ENCODE peak calls at places on chromosomes 7 and 10, in ten cellular contexts. One of them, this sample, is unnamed.

GRCh38 chr10:69492091-69492745 is 41.0 kb downstream of the TSPAN15 start:
- DNase-seq in GM10248: no peak
- DNase-seq in neural crest cell: no peak
- DNase-seq in stomach: no peak
- DNase-seq in activated T-cell treated with anti-CD3 and anti-CD28 coated beads, Interleukin-2, amount 50 U/mL, for 72 hours: no peak
- DNase-seq in posterior vena cava: peak
- DNase-seq in COR-L47: no peak
- DNase-seq in osteocyte: no peak
- DNase-seq in iPS-NIHi11: no peak
- DNase-seq in AG09319: no peak
- DNase-seq in this sample: peak

GRCh38 chr7:2638224-2638991 is 6.6 kb downstream of the TTYH3 start:
- DNase-seq in posterior vena cava: peak
- DNase-seq in GM10248: no peak
- DNase-seq in iPS-NIHi11: no peak
- DNase-seq in activated T-cell treated with anti-CD3 and anti-CD28 coated beads, Interleukin-2, amount 50 U/mL, for 72 hours: no peak
- DNase-seq in stomach: no peak
- DNase-seq in osteocyte: no peak
- DNase-seq in AG09319: peak
- DNase-seq in COR-L47: no peak
- DNase-seq in neural crest cell: no peak
- DNase-seq in this sample: no peak

GRCh38 chr10:560314-560992 is 129.0 kb downstream of the DIP2C start:
- DNase-seq in posterior vena cava: peak
- DNase-seq in GM10248: no peak
- DNase-seq in stomach: peak
- DNase-seq in COR-L47: no peak
- DNase-seq in iPS-NIHi11: no peak
- DNase-seq in neural crest cell: no peak
- DNase-seq in activated T-cell treated with anti-CD3 and anti-CD28 coated beads, Interleukin-2, amount 50 U/mL, for 72 hours: no peak
- DNase-seq in AG09319: no peak
- DNase-seq in osteocyte: no peak
- DNase-seq in this sample: no peak

GRCh38 chr10:14325325-14325955 is 5.3 kb downstream of the FRMD4A start:
- DNase-seq in AG09319: no peak
- DNase-seq in activated T-cell treated with anti-CD3 and anti-CD28 coated beads, Interleukin-2, amount 50 U/mL, for 72 hours: peak
- DNase-seq in GM10248: peak
- DNase-seq in stomach: peak
- DNase-seq in neural crest cell: peak
- DNase-seq in COR-L47: no peak
- DNase-seq in osteocyte: no peak
- DNase-seq in posterior vena cava: no peak
- DNase-seq in iPS-NIHi11: peak
- DNase-seq in this sample: no peak

GRCh38 chr7:1595027-1595426 is 25.2 kb upstream of the PSMG3 start:
- DNase-seq in osteocyte: no peak
- DNase-seq in GM10248: no peak
- DNase-seq in posterior vena cava: no peak
- DNase-seq in activated T-cell treated with anti-CD3 and anti-CD28 coated beads, Interleukin-2, amount 50 U/mL, for 72 hours: no peak
- DNase-seq in AG09319: no peak
- DNase-seq in iPS-NIHi11: no peak
- DNase-seq in neural crest cell: no peak
- DNase-seq in stomach: no peak
- DNase-seq in COR-L47: no peak
- DNase-seq in this sample: no peak

GRCh38 chr10:67790534-67791408 is 47.2 kb downstream of the DNAJC12 start:
- DNase-seq in iPS-NIHi11: no peak
- DNase-seq in AG09319: peak
- DNase-seq in stomach: no peak
- DNase-seq in COR-L47: no peak
- DNase-seq in neural crest cell: no peak
- DNase-seq in activated T-cell treated with anti-CD3 and anti-CD28 coated beads, Interleukin-2, amount 50 U/mL, for 72 hours: peak
- DNase-seq in osteocyte: no peak
- DNase-seq in posterior vena cava: no peak
- DNase-seq in GM10248: no peak
- DNase-seq in this sample: no peak

GRCh38 chr10:79044846-79045245 is 23.9 kb upstream of the ZMIZ1 start:
- DNase-seq in osteocyte: no peak
- DNase-seq in AG09319: no peak
- DNase-seq in activated T-cell treated with anti-CD3 and anti-CD28 coated beads, Interleukin-2, amount 50 U/mL, for 72 hours: no peak
- DNase-seq in neural crest cell: no peak
- DNase-seq in GM10248: no peak
- DNase-seq in iPS-NIHi11: no peak
- DNase-seq in COR-L47: no peak
- DNase-seq in stomach: no peak
- DNase-seq in posterior vena cava: peak
- DNase-seq in this sample: peak

GRCh38 chr7:121012170-121012874 is 23.8 kb downstream of the CPED1 start:
- DNase-seq in posterior vena cava: no peak
- DNase-seq in AG09319: no peak
- DNase-seq in COR-L47: no peak
- DNase-seq in neural crest cell: no peak
- DNase-seq in stomach: no peak
- DNase-seq in GM10248: no peak
- DNase-seq in osteocyte: no peak
- DNase-seq in iPS-NIHi11: no peak
- DNase-seq in activated T-cell treated with anti-CD3 and anti-CD28 coated beads, Interleukin-2, amount 50 U/mL, for 72 hours: no peak
- DNase-seq in this sample: no peak

GRCh38 chr10:16976803-16977202 is 152.8 kb downstream of the CUBN start:
- DNase-seq in iPS-NIHi11: no peak
- DNase-seq in stomach: no peak
- DNase-seq in neural crest cell: no peak
- DNase-seq in osteocyte: no peak
- DNase-seq in COR-L47: no peak
- DNase-seq in posterior vena cava: no peak
- DNase-seq in activated T-cell treated with anti-CD3 and anti-CD28 coated beads, Interleukin-2, amount 50 U/mL, for 72 hours: no peak
- DNase-seq in GM10248: no peak
- DNase-seq in AG09319: no peak
- DNase-seq in this sample: no peak

GRCh38 chr7:121001234-121001633 is 12.7 kb downstream of the CPED1 start:
- DNase-seq in AG09319: no peak
- DNase-seq in stomach: no peak
- DNase-seq in GM10248: no peak
- DNase-seq in activated T-cell treated with anti-CD3 and anti-CD28 coated beads, Interleukin-2, amount 50 U/mL, for 72 hours: no peak
- DNase-seq in posterior vena cava: no peak
- DNase-seq in neural crest cell: no peak
- DNase-seq in iPS-NIHi11: no peak
- DNase-seq in COR-L47: no peak
- DNase-seq in osteocyte: no peak
- DNase-seq in this sample: no peak

GRCh38 chr10:3172081-3172445 is 519 bp downstream of the PITRM1 start:
- DNase-seq in neural crest cell: no peak
- DNase-seq in iPS-NIHi11: no peak
- DNase-seq in stomach: no peak
- DNase-seq in GM10248: no peak
- DNase-seq in AG09319: peak
- DNase-seq in COR-L47: no peak
- DNase-seq in osteocyte: no peak
- DNase-seq in posterior vena cava: no peak
- DNase-seq in activated T-cell treated with anti-CD3 and anti-CD28 coated beads, Interleukin-2, amount 50 U/mL, for 72 hours: peak
- DNase-seq in this sample: peak

GRCh38 chr10:22583683-22584082 is 130.7 kb downstream of the PIP4K2A start:
- DNase-seq in neural crest cell: no peak
- DNase-seq in activated T-cell treated with anti-CD3 and anti-CD28 coated beads, Interleukin-2, amount 50 U/mL, for 72 hours: no peak
- DNase-seq in stomach: no peak
- DNase-seq in osteocyte: no peak
- DNase-seq in iPS-NIHi11: no peak
- DNase-seq in posterior vena cava: peak
- DNase-seq in GM10248: no peak
- DNase-seq in COR-L47: no peak
- DNase-seq in AG09319: no peak
- DNase-seq in this sample: no peak

GRCh38 chr10:127740596-127740995 is 3.6 kb downstream of the FOXI2 start:
- DNase-seq in neural crest cell: no peak
- DNase-seq in activated T-cell treated with anti-CD3 and anti-CD28 coated beads, Interleukin-2, amount 50 U/mL, for 72 hours: no peak
- DNase-seq in GM10248: no peak
- DNase-seq in stomach: no peak
- DNase-seq in posterior vena cava: no peak
- DNase-seq in COR-L47: no peak
- DNase-seq in AG09319: no peak
- DNase-seq in osteocyte: no peak
- DNase-seq in iPS-NIHi11: no peak
- DNase-seq in this sample: no peak

GRCh38 chr10:93115661-93116383 is 42.1 kb downstream of the CYP26A1 start:
- DNase-seq in COR-L47: no peak
- DNase-seq in stomach: peak
- DNase-seq in posterior vena cava: peak
- DNase-seq in AG09319: no peak
- DNase-seq in GM10248: peak
- DNase-seq in neural crest cell: peak
- DNase-seq in iPS-NIHi11: peak
- DNase-seq in activated T-cell treated with anti-CD3 and anti-CD28 coated beads, Interleukin-2, amount 50 U/mL, for 72 hours: peak
- DNase-seq in osteocyte: peak
- DNase-seq in this sample: peak

GRCh38 chr10:86188326-86188725 is 178.3 kb downstream of the GRID1 start:
- DNase-seq in iPS-NIHi11: no peak
- DNase-seq in AG09319: no peak
- DNase-seq in posterior vena cava: peak
- DNase-seq in stomach: peak
- DNase-seq in COR-L47: no peak
- DNase-seq in activated T-cell treated with anti-CD3 and anti-CD28 coated beads, Interleukin-2, amount 50 U/mL, for 72 hours: no peak
- DNase-seq in osteocyte: peak
- DNase-seq in GM10248: no peak
- DNase-seq in neural crest cell: no peak
- DNase-seq in this sample: peak

GRCh38 chr7:36923831-36924555 is 199.7 kb upstream of the AOAH start:
- DNase-seq in osteocyte: no peak
- DNase-seq in AG09319: no peak
- DNase-seq in COR-L47: no peak
- DNase-seq in iPS-NIHi11: no peak
- DNase-seq in GM10248: no peak
- DNase-seq in stomach: no peak
- DNase-seq in posterior vena cava: no peak
- DNase-seq in activated T-cell treated with anti-CD3 and anti-CD28 coated beads, Interleukin-2, amount 50 U/mL, for 72 hours: no peak
- DNase-seq in neural crest cell: no peak
- DNase-seq in this sample: no peak

GRCh38 chr10:49240946-49241345 is 52.8 kb upstream of the TMEM273 start:
- DNase-seq in stomach: no peak
- DNase-seq in AG09319: no peak
- DNase-seq in posterior vena cava: no peak
- DNase-seq in GM10248: no peak
- DNase-seq in neural crest cell: no peak
- DNase-seq in iPS-NIHi11: no peak
- DNase-seq in COR-L47: no peak
- DNase-seq in osteocyte: no peak
- DNase-seq in activated T-cell treated with anti-CD3 and anti-CD28 coated beads, Interleukin-2, amount 50 U/mL, for 72 hours: no peak
- DNase-seq in this sample: no peak

GRCh38 chr7:13850185-13850752 is 139.2 kb downstream of the ETV1 start:
- DNase-seq in iPS-NIHi11: peak
- DNase-seq in AG09319: peak
- DNase-seq in osteocyte: no peak
- DNase-seq in stomach: no peak
- DNase-seq in posterior vena cava: no peak
- DNase-seq in neural crest cell: no peak
- DNase-seq in activated T-cell treated with anti-CD3 and anti-CD28 coated beads, Interleukin-2, amount 50 U/mL, for 72 hours: peak
- DNase-seq in GM10248: peak
- DNase-seq in COR-L47: peak
- DNase-seq in this sample: no peak

GRCh38 chr7:87658553-87658952 is 30.4 kb downstream of the RUNDC3B start:
- DNase-seq in osteocyte: no peak
- DNase-seq in stomach: no peak
- DNase-seq in posterior vena cava: no peak
- DNase-seq in activated T-cell treated with anti-CD3 and anti-CD28 coated beads, Interleukin-2, amount 50 U/mL, for 72 hours: no peak
- DNase-seq in neural crest cell: no peak
- DNase-seq in GM10248: no peak
- DNase-seq in COR-L47: no peak
- DNase-seq in iPS-NIHi11: no peak
- DNase-seq in AG09319: no peak
- DNase-seq in this sample: no peak

GRCh38 chr10:62075414-62075813 is 173.9 kb downstream of the ARID5B start:
- DNase-seq in osteocyte: no peak
- DNase-seq in AG09319: no peak
- DNase-seq in COR-L47: no peak
- DNase-seq in neural crest cell: no peak
- DNase-seq in iPS-NIHi11: no peak
- DNase-seq in stomach: no peak
- DNase-seq in activated T-cell treated with anti-CD3 and anti-CD28 coated beads, Interleukin-2, amount 50 U/mL, for 72 hours: no peak
- DNase-seq in GM10248: no peak
- DNase-seq in posterior vena cava: no peak
- DNase-seq in this sample: no peak

This sample was measured in upper lobe of right lung.